ENCODE peak calls at places on chromosomes 11 and 22, in seven cellular contexts. I is activated CD8-positive, alpha-beta T cell treated with anti-CD3 and anti-CD28 coated beads for 36 hours; P is aorta; T is kidney; M is stimulated activated CD8-positive, alpha-beta memory T cell treated with anti-CD3 and anti-CD28 coated beads, Interleukin-2, amount 100 ng/mL, for 1 hour; K is anterior cingulate cortex; B is HCT116. N is an unnamed sample.
A peak's percentile ranks its signal among the peaks of the same experiment; 100 is the strongest.

GRCh38 chr11:72026029-72026428 is 27.3 kb downstream of the IL18BP start:
- DNase-seq in I (no peak), P (no peak), T (no peak), M (no peak), K (no peak), B (no peak), N (no peak)

GRCh38 chr11:47981667-47982404 is 1.5 kb downstream of the PTPRJ start:
- DNase-seq in I (peak; percentile 35), P (no peak), T (peak; percentile 64), M (no peak), K (no peak), B (no peak), N (peak; percentile 77)

GRCh38 chr11:16789560-16790483 is 51.4 kb downstream of the C11orf58 start:
- DNase-seq in I (no peak), P (peak; percentile 52), T (no peak), M (no peak), K (no peak), B (no peak), N (peak; percentile 30)

GRCh38 chr11:110565344-110565684 is 135.6 kb downstream of the FDX1 start:
- DNase-seq in I (no peak), P (no peak), T (no peak), M (no peak), K (no peak), B (peak; percentile 16), N (peak; percentile 46)

GRCh38 chr22:20548806-20549205 is 41.4 kb downstream of the MED15 start:
- DNase-seq in I (no peak), P (peak; percentile 13), T (no peak), M (no peak), K (no peak), B (no peak), N (no peak)

GRCh38 chr11:79375818-79376550 is 64.8 kb downstream of the TENM4 start:
- DNase-seq in I (no peak), P (no peak), T (no peak), M (no peak), K (no peak), B (no peak), N (no peak)

GRCh38 chr22:36858966-36859365 is 1.8 kb upstream of the NCF4 start:
- DNase-seq in I (no peak), P (no peak), T (no peak), M (no peak), K (no peak), B (no peak), N (no peak)

GRCh38 chr11:2173150-2173693 is 1.6 kb upstream of the TH start:
- DNase-seq in I (peak; percentile 24), P (no peak), T (no peak), M (no peak), K (no peak), B (no peak), N (peak; percentile 89)

GRCh38 chr11:66069715-66070603 is at the start of gene PACS1:
- DNase-seq in I (peak; percentile 80), P (peak; percentile 94), T (peak; percentile 96), M (peak; percentile 59), K (peak; percentile 60), B (no peak), N (peak; percentile 99)

GRCh38 chr22:45503816-45504702 is 1.4 kb downstream of the FBLN1 start:
- DNase-seq in I (peak; percentile 38), P (peak; percentile 69), T (peak; percentile 72), M (no peak), K (no peak), B (no peak), N (peak; percentile 43)

GRCh38 chr11:33772300-33772699 is 2.0 kb downstream of the FBXO3 start:
- DNase-seq in I (no peak), P (no peak), T (no peak), M (no peak), K (no peak), B (no peak), N (peak; percentile 77)

GRCh38 chr11:1516273-1517067 is 29.9 kb upstream of the MOB2 start:
- DNase-seq in I (peak; percentile 25), P (no peak), T (peak; percentile 47), M (no peak), K (no peak), B (no peak), N (peak; percentile 98)

GRCh38 chr11:58867556-58867955 is 23.1 kb upstream of the GLYATL2 start:
- DNase-seq in I (no peak), P (no peak), T (no peak), M (no peak), K (no peak), B (no peak), N (no peak)

GRCh38 chr11:34631737-34632104 is 10.8 kb downstream of the EHF start:
- DNase-seq in I (no peak), P (no peak), T (peak; percentile 73), M (no peak), K (no peak), B (no peak), N (no peak)

GRCh38 chr22:21641417-21641794 is 696 bp upstream of the SDF2L1 start:
- DNase-seq in I (no peak), P (no peak), T (peak; percentile 61), M (no peak), K (no peak), B (no peak), N (peak; percentile 96)

GRCh38 chr11:129785383-129786111 is 30.1 kb upstream of the TMEM45B start:
- DNase-seq in I (no peak), P (no peak), T (no peak), M (no peak), K (no peak), B (no peak), N (no peak)

GRCh38 chr11:105960252-105961245 is 61.5 kb downstream of the MSANTD4 start:
- DNase-seq in I (no peak), P (no peak), T (peak; percentile 52), M (no peak), K (no peak), B (no peak), N (no peak)

GRCh38 chr22:24431309-24432034 is 4.1 kb downstream of the ADORA2A start:
- DNase-seq in I (no peak), P (peak; percentile 59), T (peak; percentile 48), M (no peak), K (no peak), B (no peak), N (peak; percentile 80)

GRCh38 chr11:2678396-2678795 is 21.4 kb downstream of the KCNQ1OT1 start:
- DNase-seq in I (no peak), P (no peak), T (no peak), M (no peak), K (no peak), B (no peak), N (peak; percentile 25)

GRCh38 chr11:46674463-46675287 is 25.7 kb downstream of the ARHGAP1 start:
- DNase-seq in I (peak; percentile 20), P (no peak), T (peak; percentile 41), M (no peak), K (no peak), B (no peak), N (no peak)

GRCh38 chr11:73404048-73404447 is 27.8 kb downstream of the RELT start:
- DNase-seq in I (no peak), P (peak; percentile 82), T (no peak), M (no peak), K (no peak), B (peak; percentile 28), N (peak; percentile 91)

GRCh38 chr22:35538801-35539321 is 1.8 kb upstream of the RASD2 start:
- DNase-seq in I (peak; percentile 54), P (no peak), T (no peak), M (no peak), K (no peak), B (peak; percentile 33), N (peak; percentile 89)

GRCh38 chr22:30224161-30224857 is 22.2 kb downstream of the LIF start:
- DNase-seq in I (no peak), P (no peak), T (no peak), M (no peak), K (no peak), B (peak; percentile 89), N (peak; percentile 85)

GRCh38 chr11:120908521-120909181 is 115.3 kb upstream of the TBCEL start:
- DNase-seq in I (no peak), P (no peak), T (peak; percentile 47), M (no peak), K (no peak), B (no peak), N (peak; percentile 83)

GRCh38 chr11:128365044-128365443 is 222.3 kb downstream of the ETS1 start:
- DNase-seq in I (peak; percentile 20), P (no peak), T (no peak), M (no peak), K (no peak), B (no peak), N (peak; percentile 25)

GRCh38 chr11:117185739-117186430 is 7.3 kb downstream of the SIDT2 start:
- DNase-seq in I (no peak), P (no peak), T (peak; percentile 30), M (no peak), K (no peak), B (no peak), N (peak; percentile 46)

GRCh38 chr11:100740440-100740839 is 53.4 kb downstream of the ARHGAP42 start:
- DNase-seq in I (no peak), P (no peak), T (no peak), M (no peak), K (no peak), B (no peak), N (no peak)

N was measured in osteoblast.